ENCODE peak calls at places on chromosomes 4 and X, in eight cellular contexts. L is pancreas, F is iPS DF 6.9, V is endothelial cell of umbilical vein, K is left ventricle myocardium inferior, I is aorta, A is GM23248, D is upper lobe of right lung. P is an unnamed sample. For H3K36me3, the result is how much of the 10 kb centered on the place peaks cover.

GRCh38 chr4:175947117-175947722 is 118.4 kb upstream of the WDR17 start:
- DNase-seq in L (no peak), F (no peak), V (peak), K (no peak), I (no peak), A (peak), D (no peak), P (no peak)

GRCh38 chr4:184215709-184216328 is 1.9 kb downstream of the ENPP6 start:
- DNase-seq in L (no peak), F (no peak), V (no peak), K (no peak), I (no peak), A (no peak), D (no peak), P (no peak)

GRCh38 chr4:1012031-1012739 is 759 bp downstream of the FGFRL1 start:
- DNase-seq in L (peak), F (no peak), V (peak), K (no peak), I (no peak), A (peak), D (peak), P (peak)

GRCh38 chr4:176209535-176209934 is 14.2 kb upstream of the SPATA4 start:
- DNase-seq in L (no peak), F (no peak), V (no peak), K (no peak), I (no peak), A (no peak), D (no peak), P (no peak)

GRCh38 chrX:108584617-108585211 is 145.1 kb downstream of the COL4A5 start:
- DNase-seq in L (no peak), F (peak), V (peak), K (no peak), I (no peak), A (peak), D (no peak), P (no peak)

GRCh38 chr4:185716008-185716976 is 95.7 kb downstream of the SORBS2 start:
- DNase-seq in L (peak), F (no peak), V (no peak), K (no peak), I (no peak), A (no peak), D (no peak), P (no peak)

GRCh38 chrX:101659601-101660063 is at the start of gene ARMCX2:
- DNase-seq in L (peak), F (peak), V (peak), K (peak), I (peak), A (peak), D (peak), P (no peak)

GRCh38 chrX:87475793-87476192 is 41.8 kb upstream of the KLHL4 start:
- DNase-seq in L (no peak), F (no peak), V (no peak), K (no peak), I (no peak), A (no peak), D (no peak), P (no peak)

GRCh38 chrX:42714981-42715688 is 62.8 kb downstream of the PPP1R2C start:
- DNase-seq in L (peak), F (peak), V (peak), K (peak), I (peak), A (no peak), D (peak), P (peak)

GRCh38 chrX:117376460-117376859 is 740.1 kb downstream of the KLHL13 start:
- DNase-seq in L (no peak), F (no peak), V (no peak), K (no peak), I (no peak), A (no peak), D (no peak), P (no peak)

GRCh38 chrX:10047133-10047532 is 80.0 kb downstream of the CLDN34 start:
- DNase-seq in L (no peak), F (no peak), V (no peak), K (no peak), I (no peak), A (no peak), D (no peak), P (no peak)

GRCh38 chrX:155056877-155057792 is 13.8 kb downstream of the CMC4 start:
- DNase-seq in L (peak), F (peak), V (peak), K (peak), I (peak), A (peak), D (peak), P (peak)

GRCh38 chrX:150587585-150588503 is 19.4 kb downstream of the MTM1 start:
- DNase-seq in L (no peak), F (no peak), V (peak), K (no peak), I (no peak), A (peak), D (no peak), P (no peak)

GRCh38 chr4:7434766-7435150 is at the start of gene PSAPL1:
- DNase-seq in L (no peak), F (no peak), V (no peak), K (peak), I (peak), A (peak), D (peak), P (peak)

GRCh38 chr4:80114732-80115265 is 41.8 kb upstream of the ANTXR2 start:
- DNase-seq in L (no peak), F (no peak), V (no peak), K (no peak), I (no peak), A (no peak), D (no peak), P (no peak)

GRCh38 chr4:117134386-117134785 is 49.0 kb upstream of the TRAM1L1 start:
- DNase-seq in L (no peak), F (peak), V (peak), K (no peak), I (no peak), A (peak), D (no peak), P (no peak)

GRCh38 chr4:41281038-41281634 is 24.4 kb downstream of the UCHL1 start:
- DNase-seq in L (peak), F (peak), V (peak), K (no peak), I (no peak), A (peak), D (no peak), P (no peak)

GRCh38 chr4:7863911-7864681 is 75.6 kb downstream of the AFAP1 start:
- DNase-seq in L (no peak), F (no peak), V (no peak), K (no peak), I (no peak), A (no peak), D (no peak), P (no peak)

GRCh38 chrX:34132028-34132427 is at the start of gene FAM47A:
- DNase-seq in L (no peak), F (no peak), V (no peak), K (no peak), I (no peak), A (no peak), D (no peak), P (no peak)

GRCh38 chrX:39818071-39818470 is 279.7 kb downstream of the BCOR start:
- DNase-seq in L (no peak), F (no peak), V (no peak), K (no peak), I (peak), A (no peak), D (no peak), P (no peak)

GRCh38 chrX:150012647-150013046 is 74.4 kb upstream of the EOLA2 start:
- DNase-seq in L (no peak), F (no peak), V (no peak), K (no peak), I (no peak), A (peak), D (no peak), P (no peak)

GRCh38 chr4:1113311-1114009 is at the start of gene RNF212:
- DNase-seq in L (no peak), F (no peak), V (peak), K (no peak), I (no peak), A (peak), D (peak), P (peak)

DNA sequence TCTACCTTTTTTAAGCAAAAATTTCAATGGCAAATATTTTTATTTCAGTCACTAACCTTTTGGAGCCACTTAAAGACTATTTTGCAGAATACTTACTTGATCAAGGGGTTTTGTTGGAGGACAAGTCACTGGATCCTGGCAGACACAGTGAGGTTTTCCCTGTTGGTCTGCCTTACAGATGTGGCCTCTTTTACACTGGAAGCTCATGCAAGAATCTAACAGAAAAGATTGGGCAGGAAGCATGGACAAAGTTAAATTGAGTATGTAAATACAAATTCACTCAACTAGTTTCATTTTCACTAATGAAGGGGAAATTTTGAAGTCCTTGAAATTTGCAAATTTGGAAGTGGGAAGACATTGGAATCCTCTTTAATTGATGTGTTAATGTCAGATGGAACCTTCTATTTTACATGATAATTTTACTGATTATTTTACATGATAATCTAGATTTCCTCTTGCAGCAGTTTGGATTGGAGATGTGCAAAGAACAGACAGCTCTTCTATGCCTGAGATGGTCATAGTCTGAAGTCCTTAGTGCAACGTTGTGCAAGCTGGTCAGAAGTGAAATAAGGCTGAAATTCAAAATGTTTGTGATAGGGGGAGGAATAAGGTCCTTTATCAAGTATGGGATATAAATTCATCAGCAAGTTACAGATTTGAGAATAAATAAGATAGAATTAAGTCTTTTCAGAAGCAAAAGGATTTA is 38.4 kb downstream of the SPARCL1 start:
- DNase-seq in L (no peak), F (no peak), V (no peak), K (no peak), I (no peak), A (no peak), D (no peak), P (no peak)
- H3K36me3 ChIP-seq in L (under half), F (under half), V (under half), K (half or more), I (under half), A (under half), D (half or more), P (under half)

GRCh38 chr4:119627267-119628190 is 1.1 kb downstream of the PDE5A start:
- DNase-seq in L (peak), F (peak), V (peak), K (peak), I (peak), A (peak), D (peak), P (peak)

GRCh38 chr4:119626943-119627266 is 1.7 kb downstream of the PDE5A start:
- DNase-seq in L (no peak), F (no peak), V (no peak), K (no peak), I (no peak), A (no peak), D (no peak), P (no peak)

GRCh38 chr4:119629142-119629471 is 503 bp upstream of the PDE5A start:
- DNase-seq in L (no peak), F (no peak), V (no peak), K (no peak), I (no peak), A (no peak), D (no peak), P (no peak)

GRCh38 chr4:119628281-119629141 is at the start of gene PDE5A:
- DNase-seq in L (peak), F (peak), V (peak), K (peak), I (peak), A (peak), D (peak), P (peak)

GRCh38 chr4:119626420-119626819 is 2.2 kb downstream of the PDE5A start:
- DNase-seq in L (no peak), F (no peak), V (no peak), K (no peak), I (no peak), A (peak), D (no peak), P (no peak)
- H3K4me3 ChIP-seq in L (no peak), F (no peak), V (peak), K (peak), I (peak), A (peak), D (peak), P (peak)

GRCh38 chr4:128820631-128821119 is 11.2 kb downstream of the JADE1 start:
- DNase-seq in L (no peak), F (no peak), V (no peak), K (no peak), I (no peak), A (no peak), D (no peak), P (no peak)
- H3K36me3 ChIP-seq in L (under half), F (under half), V (under half), K (under half), I (under half), A (under half), D (under half), P (under half)

DNA sequence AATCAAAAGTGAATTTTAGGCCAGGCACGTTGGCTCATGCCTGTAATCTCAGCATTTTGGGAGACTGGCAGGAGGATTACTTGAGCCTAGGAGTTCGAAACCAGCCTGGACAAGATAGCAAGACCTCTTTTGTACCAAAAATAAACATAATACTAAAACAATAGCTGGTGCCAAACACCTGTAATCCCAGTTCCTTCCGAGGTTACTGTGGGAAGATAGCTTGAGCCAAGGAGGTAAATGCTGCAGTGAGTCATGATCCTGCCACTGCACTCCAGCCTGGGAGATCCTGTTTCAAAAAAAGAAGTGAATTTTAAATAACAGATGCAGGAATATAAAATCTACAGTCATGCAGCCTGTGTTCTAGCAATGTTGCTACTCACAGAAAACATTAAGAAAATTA is 488.3 kb downstream of the PPARGC1A start:
- DNase-seq in L (no peak), F (no peak), V (no peak), K (no peak), I (no peak), A (no peak), D (no peak), P (no peak)
- H3K4me3 ChIP-seq in L (no peak), F (no peak), V (no peak), K (no peak), I (no peak), A (no peak), D (no peak), P (no peak)

DNA sequence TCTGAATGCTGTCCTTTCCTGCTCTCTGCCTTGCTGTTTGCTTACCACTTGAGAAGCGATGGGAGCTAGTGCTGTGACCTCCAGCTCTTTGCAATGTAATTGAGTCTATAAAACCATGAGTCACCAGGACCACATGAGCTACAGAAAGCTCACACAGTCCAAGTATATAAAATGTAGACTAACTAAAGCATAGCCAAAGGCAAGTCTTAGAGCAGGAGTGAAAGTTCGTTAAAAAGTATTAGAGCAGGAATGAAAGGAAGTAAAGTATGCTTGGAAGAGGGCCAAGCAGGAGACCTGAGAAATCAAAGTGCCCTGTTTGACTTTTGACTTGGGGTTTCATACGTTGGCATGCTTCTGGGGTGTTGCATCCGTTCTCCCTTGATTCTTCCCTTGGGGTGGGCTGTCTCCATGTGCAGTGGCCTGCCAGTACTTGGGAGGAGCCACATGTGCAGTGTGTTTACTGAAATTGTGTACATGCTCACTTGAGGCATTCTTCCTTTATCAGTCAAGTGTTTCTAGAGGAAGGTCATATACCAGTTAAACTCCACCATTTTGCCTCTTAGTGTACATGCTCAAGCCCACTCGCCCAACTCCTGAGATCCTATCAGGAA is 71.3 kb upstream of the KIT start:
- DNase-seq in L (no peak), F (no peak), V (no peak), K (no peak), I (no peak), A (peak), D (no peak), P (no peak)
- H3K36me3 ChIP-seq in L (under half), F (under half), V (under half), K (under half), I (under half), A (under half), D (under half), P (under half)

GRCh38 chr4:145531193-145531592 is 49.5 kb downstream of the SMAD1 start:
- DNase-seq in L (no peak), F (no peak), V (no peak), K (peak), I (no peak), A (no peak), D (no peak), P (peak)
- H3K4me3 ChIP-seq in L (no peak), F (peak), V (no peak), K (no peak), I (no peak), A (no peak), D (no peak), P (no peak)

GRCh38 chr4:48509543-48509942 is 19.5 kb downstream of the ZAR1 start:
- DNase-seq in L (no peak), F (no peak), V (no peak), K (no peak), I (no peak), A (peak), D (no peak), P (no peak)
- H3K36me3 ChIP-seq in L (under half), F (under half), V (under half), K (half or more), I (under half), A (half or more), D (half or more), P (under half)

GRCh38 chr4:137950286-137950685 is 291.9 kb downstream of the SLC7A11 start:
- DNase-seq in L (no peak), F (no peak), V (no peak), K (no peak), I (no peak), A (no peak), D (no peak), P (no peak)

GRCh38 chr4:137946423-137946822 is 295.7 kb downstream of the SLC7A11 start:
- DNase-seq in L (no peak), F (no peak), V (no peak), K (no peak), I (no peak), A (peak), D (no peak), P (no peak)

GRCh38 chr4:137955615-137956014 is 286.5 kb downstream of the SLC7A11 start:
- DNase-seq in L (no peak), F (no peak), V (no peak), K (no peak), I (no peak), A (no peak), D (no peak), P (no peak)

GRCh38 chr4:137952116-137952515 is 290.0 kb downstream of the SLC7A11 start:
- DNase-seq in L (no peak), F (no peak), V (no peak), K (no peak), I (no peak), A (no peak), D (no peak), P (no peak)

GRCh38 chr4:137949746-137950145 is 292.4 kb downstream of the SLC7A11 start:
- DNase-seq in L (no peak), F (no peak), V (no peak), K (no peak), I (no peak), A (peak), D (no peak), P (no peak)
- H3K4me3 ChIP-seq in L (no peak), F (no peak), V (no peak), K (no peak), I (no peak), A (no peak), D (no peak), P (no peak)